ENCODE peak calls at places on chromosomes 5 and 9, in five cellular contexts. K, P, Q, M and N are unnamed samples.
A peak's percentile ranks its signal among the peaks of the same experiment; 100 is the strongest.

GRCh38 chr5:6676702-6677101 is 36.5 kb upstream of the TENT4A start:
- DNase-seq in Q (no peak), P (no peak), K (no peak), M (no peak), N (no peak)

GRCh38 chr5:53298841-53299240 is 181.6 kb upstream of the FST start:
- DNase-seq in K (no peak), M (no peak), P (no peak), Q (no peak), N (no peak)

GRCh38 chr5:162806195-162806594 is 631.2 kb upstream of the CCNG1 start:
- DNase-seq in P (no peak), M (no peak), Q (no peak), K (no peak), N (no peak)

GRCh38 chr9:27426717-27427645 is 97.1 kb upstream of the IFNK start:
- DNase-seq in P (no peak), Q (no peak), K (no peak), M (no peak), N (no peak)

GRCh38 chr9:96318921-96319560 is 17.1 kb upstream of the HSD17B3 start:
- DNase-seq in K (no peak), M (no peak), P (no peak), Q (no peak), N (no peak)

GRCh38 chr9:125861405-125862063 is 114.4 kb downstream of the PBX3 start:
- DNase-seq in M (no peak), P (no peak), K (no peak), Q (no peak), N (no peak)

GRCh38 chr5:176659860-176660461 is 12.7 kb downstream of the TSPAN17 start:
- DNase-seq in K (no peak), P (no peak), Q (no peak), M (no peak), N (no peak)

GRCh38 chr9:19049872-19050636 is 827 bp downstream of the RRAGA start:
- DNase-seq in M (no peak), P (no peak), K (peak; percentile 0), Q (no peak), N (no peak)

GRCh38 chr9:98801969-98802371 is 5.5 kb upstream of the GALNT12 start:
- DNase-seq in Q (no peak), M (no peak), P (no peak), K (no peak), N (no peak)

GRCh38 chr9:16241231-16241630 is 629.2 kb downstream of the BNC2 start:
- DNase-seq in Q (no peak), M (no peak), K (no peak), P (no peak), N (no peak)

GRCh38 chr5:41793156-41793770 is 77.0 kb downstream of the OXCT1 start:
- DNase-seq in K (peak; percentile 91), M (no peak), Q (no peak), P (no peak), N (no peak)

GRCh38 chr9:126822278-126822677 is 17.4 kb downstream of the ZBTB43 start:
- DNase-seq in K (no peak), Q (no peak), P (no peak), M (no peak), N (no peak)

GRCh38 chr9:27276182-27277030 is 20.5 kb downstream of the EQTN start:
- DNase-seq in K (peak; percentile 55), M (peak; percentile 18), Q (no peak), P (no peak), N (no peak)

GRCh38 chr5:36877667-36878420 is 1.3 kb downstream of the NIPBL start:
- DNase-seq in P (no peak), K (peak; percentile 42), M (no peak), Q (no peak), N (no peak)

GRCh38 chr5:2710910-2711309 is 40.6 kb downstream of the IRX2 start:
- DNase-seq in Q (no peak), M (no peak), P (no peak), K (no peak), N (no peak)

GRCh38 chr5:56155992-56156584 is 77.0 kb downstream of the ANKRD55 start:
- DNase-seq in P (peak; percentile 77), K (no peak), M (no peak), Q (no peak), N (no peak)

GRCh38 chr9:92208693-92209524 is 84.6 kb downstream of the IARS1 start:
- DNase-seq in M (no peak), Q (no peak), K (no peak), P (no peak), N (no peak)

GRCh38 chr9:128123451-128124080 is 4.0 kb downstream of the PTGES2 start:
- DNase-seq in M (no peak), P (peak; percentile 74), K (no peak), Q (no peak), N (no peak)

GRCh38 chr9:133780962-133781827 is 43.0 kb upstream of the SARDH start:
- DNase-seq in Q (no peak), M (no peak), K (no peak), P (peak; percentile 43), N (no peak)

GRCh38 chr9:133778336-133778995 is 40.3 kb upstream of the SARDH start:
- DNase-seq in K (no peak), P (peak; percentile 57), Q (no peak), M (no peak), N (no peak)

GRCh38 chr9:133780404-133780945 is 42.3 kb upstream of the SARDH start:
- DNase-seq in Q (no peak), K (no peak), P (peak; percentile 57), M (no peak), N (no peak)

GRCh38 chr9:133779081-133779480 is 40.9 kb upstream of the SARDH start:
- DNase-seq in M (no peak), K (no peak), Q (no peak), P (peak; percentile 56), N (no peak)

GRCh38 chr9:133779516-133780403 is 41.6 kb upstream of the SARDH start:
- DNase-seq in K (no peak), Q (no peak), P (peak; percentile 44), M (no peak), N (no peak)
- H3K36me3 ChIP-seq in K (no peaks in the 10 kb centered on the region), Q (peaks cover 65% of the 10 kb centered on the region), P (no peaks in the 10 kb centered on the region), M (peaks cover 70% of the 10 kb centered on the region), N (peaks cover 23% of the 10 kb centered on the region)

DNA sequence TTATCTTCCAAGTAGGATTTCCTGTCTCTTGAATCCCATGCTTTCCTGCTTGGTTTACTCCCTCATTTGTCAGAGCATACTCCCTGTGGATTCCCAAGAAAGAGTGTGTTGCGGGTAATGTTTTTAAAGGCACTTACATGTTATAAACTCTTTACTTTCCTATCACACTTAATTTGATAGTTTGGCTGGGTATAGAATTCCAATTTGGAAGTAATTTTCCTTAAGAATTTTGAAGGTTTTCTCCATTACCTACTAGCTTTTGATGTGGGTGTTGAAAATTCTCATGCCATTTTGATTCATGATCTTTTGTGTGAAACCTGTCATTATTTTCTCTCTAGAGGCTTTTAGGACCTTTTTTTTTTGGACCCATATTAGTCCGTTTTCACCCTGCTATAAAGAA is 47.2 kb upstream of the PITX1 start:
- DNase-seq in P (no peak), K (no peak), Q (no peak), M (no peak), N (no peak)
- H3K27me3 ChIP-seq in P (peaks cover 13% of the 10 kb centered on the region), K (no peaks in the 10 kb centered on the region), Q (no peaks in the 10 kb centered on the region), M (no peaks in the 10 kb centered on the region), N (no peaks in the 10 kb centered on the region)

DNA sequence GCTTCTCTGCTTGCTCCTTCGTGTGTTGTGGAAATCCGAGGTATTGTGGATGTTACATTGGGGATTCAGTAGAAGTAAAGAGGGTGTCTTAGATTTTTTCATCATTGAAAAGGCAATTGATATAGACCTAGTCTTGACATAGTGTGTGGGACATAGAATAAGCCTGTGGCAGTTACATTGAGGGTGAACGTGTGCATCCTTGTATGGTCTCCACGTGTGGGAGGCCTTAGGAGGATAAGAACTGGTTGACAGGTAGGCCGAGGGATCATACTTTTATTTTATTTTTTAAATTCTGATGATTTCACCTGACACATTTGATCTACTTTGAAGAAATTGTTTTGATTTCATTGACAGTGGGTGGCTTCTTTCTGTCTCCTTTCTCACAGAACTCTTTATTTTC is 17.0 kb upstream of the FAM120AOS start:
- DNase-seq in K (no peak), M (no peak), Q (no peak), P (no peak), N (no peak)
- H3K36me3 ChIP-seq in K (peaks cover 6% of the 10 kb centered on the region), M (peaks cover 25% of the 10 kb centered on the region), Q (peaks cover 2% of the 10 kb centered on the region), P (no peaks in the 10 kb centered on the region), N (no peaks in the 10 kb centered on the region)

DNA sequence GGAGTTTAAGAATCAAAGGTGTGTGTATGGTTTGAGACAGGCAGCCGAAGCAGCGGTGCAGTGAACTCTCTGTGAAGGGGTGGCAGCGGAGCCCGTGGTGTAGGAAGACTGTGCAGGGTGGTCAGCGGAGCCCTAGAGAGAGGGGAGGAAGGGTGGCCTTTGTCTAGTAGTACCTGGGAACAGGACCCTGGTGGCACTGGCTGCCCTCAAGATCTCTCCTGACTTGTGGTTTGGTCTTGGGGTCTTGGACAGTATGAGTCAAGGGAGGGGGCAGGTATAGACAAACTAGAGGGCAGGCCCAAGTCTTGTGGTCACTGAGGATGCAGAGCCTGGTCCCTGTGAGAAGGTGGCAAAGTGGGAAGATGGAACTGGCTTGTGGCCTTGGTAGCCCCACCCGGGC is 7.1 kb upstream of the NKX2-5 start:
- DNase-seq in M (no peak), K (no peak), P (no peak), Q (no peak), N (no peak)
- H3K27me3 ChIP-seq in M (peaks cover 44% of the 10 kb centered on the region), K (peaks cover 81% of the 10 kb centered on the region), P (peaks cover 100% of the 10 kb centered on the region), Q (peaks cover 2% of the 10 kb centered on the region), N (peaks cover 22% of the 10 kb centered on the region)

GRCh38 chr5:72188176-72188575 is 80.9 kb downstream of the MAP1B start:
- DNase-seq in Q (no peak), P (no peak), M (no peak), K (no peak), N (no peak)
- H3K36me3 ChIP-seq in Q (no peaks in the 10 kb centered on the region), P (no peaks in the 10 kb centered on the region), M (peaks cover 99% of the 10 kb centered on the region), K (peaks cover 38% of the 10 kb centered on the region), N (peaks cover 9% of the 10 kb centered on the region)

DNA sequence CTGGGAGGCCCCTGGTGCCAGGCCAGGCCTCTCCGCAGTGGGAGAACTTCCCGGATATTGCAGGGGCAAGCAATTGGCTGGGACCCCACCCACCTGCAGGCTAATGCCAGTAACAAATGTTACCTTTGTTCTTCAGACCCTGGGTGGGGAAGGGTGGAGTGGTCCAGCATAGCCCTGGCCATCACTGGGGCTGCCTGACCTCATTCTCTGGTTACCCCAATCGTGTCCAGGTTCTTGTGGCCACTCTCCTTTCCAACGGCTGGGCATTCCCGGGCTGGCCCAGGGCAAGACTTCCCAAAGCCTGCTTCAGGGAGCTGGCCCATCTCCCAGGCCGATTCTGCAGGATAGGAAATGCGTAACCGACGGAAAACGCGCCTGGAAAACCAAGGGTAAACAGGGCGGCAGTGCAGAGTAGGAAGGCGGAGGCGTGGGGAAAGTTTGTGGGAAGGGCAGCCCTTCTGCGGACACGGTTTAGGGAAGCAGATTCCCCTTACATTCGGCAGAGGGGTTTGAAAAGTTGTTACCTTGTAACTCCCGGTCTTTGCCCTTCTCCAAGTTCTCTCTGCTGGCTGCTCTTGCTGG is 3.6 kb downstream of the NRARP start:
- DNase-seq in Q (no peak), M (no peak), K (no peak), P (peak; percentile 57), N (no peak)
- H3K27me3 ChIP-seq in Q (no peaks in the 10 kb centered on the region), M (peaks cover 2% of the 10 kb centered on the region), K (no peaks in the 10 kb centered on the region), P (peaks cover 93% of the 10 kb centered on the region), N (peaks cover 27% of the 10 kb centered on the region)